ENCODE peak calls at places on chromosome 2, in nine cellular contexts. One of them, this sample, is unnamed.

GRCh38 chr2:64568836-64569235 is 44.7 kb downstream of the AFTPH start:
- DNase-seq in SK-N-SH: no peak
- DNase-seq in endothelial cell of umbilical vein: no peak
- DNase-seq in A549: no peak
- DNase-seq in H1: no peak
- DNase-seq in HepG2: peak
- DNase-seq in K562: no peak
- DNase-seq in HCT116: no peak
- DNase-seq in GM12878: no peak
- DNase-seq in this sample: no peak

GRCh38 chr2:164992818-164993217 is 37.5 kb upstream of the SLC38A11 start:
- DNase-seq in A549: no peak
- DNase-seq in H1: no peak
- DNase-seq in HepG2: peak
- DNase-seq in endothelial cell of umbilical vein: peak
- DNase-seq in SK-N-SH: peak
- DNase-seq in HCT116: peak
- DNase-seq in K562: peak
- DNase-seq in GM12878: no peak
- DNase-seq in this sample: peak

GRCh38 chr2:224122542-224122941 is 83.5 kb upstream of the SERPINE2 start:
- DNase-seq in SK-N-SH: no peak
- DNase-seq in GM12878: no peak
- DNase-seq in HepG2: no peak
- DNase-seq in A549: no peak
- DNase-seq in H1: no peak
- DNase-seq in endothelial cell of umbilical vein: peak
- DNase-seq in HCT116: no peak
- DNase-seq in K562: no peak
- DNase-seq in this sample: no peak

GRCh38 chr2:10036095-10036879 is 7.1 kb upstream of the KLF11 start:
- DNase-seq in K562: no peak
- DNase-seq in endothelial cell of umbilical vein: peak
- DNase-seq in A549: peak
- DNase-seq in GM12878: no peak
- DNase-seq in H1: no peak
- DNase-seq in HCT116: no peak
- DNase-seq in SK-N-SH: peak
- DNase-seq in HepG2: no peak
- DNase-seq in this sample: peak

GRCh38 chr2:67872481-67872880 is 190.3 kb downstream of the C1D start:
- DNase-seq in GM12878: no peak
- DNase-seq in HCT116: no peak
- DNase-seq in A549: no peak
- DNase-seq in H1: no peak
- DNase-seq in HepG2: no peak
- DNase-seq in SK-N-SH: no peak
- DNase-seq in K562: no peak
- DNase-seq in endothelial cell of umbilical vein: no peak
- DNase-seq in this sample: no peak

GRCh38 chr2:85323351-85323987 is 4.3 kb downstream of the TGOLN2 start:
- DNase-seq in endothelial cell of umbilical vein: no peak
- DNase-seq in SK-N-SH: no peak
- DNase-seq in A549: no peak
- DNase-seq in GM12878: no peak
- DNase-seq in H1: no peak
- DNase-seq in K562: no peak
- DNase-seq in HCT116: no peak
- DNase-seq in HepG2: no peak
- DNase-seq in this sample: no peak

GRCh38 chr2:194553969-194554368 is 1103.1 kb upstream of the SLC39A10 start:
- DNase-seq in HCT116: no peak
- DNase-seq in SK-N-SH: no peak
- DNase-seq in HepG2: no peak
- DNase-seq in endothelial cell of umbilical vein: no peak
- DNase-seq in GM12878: no peak
- DNase-seq in K562: no peak
- DNase-seq in A549: no peak
- DNase-seq in H1: no peak
- DNase-seq in this sample: no peak

GRCh38 chr2:235352541-235352940 is 141.3 kb upstream of the AGAP1 start:
- DNase-seq in K562: no peak
- DNase-seq in endothelial cell of umbilical vein: no peak
- DNase-seq in GM12878: no peak
- DNase-seq in H1: no peak
- DNase-seq in A549: no peak
- DNase-seq in HepG2: no peak
- DNase-seq in HCT116: no peak
- DNase-seq in SK-N-SH: no peak
- DNase-seq in this sample: no peak

GRCh38 chr2:227079726-227080125 is 84.3 kb downstream of the COL4A4 start:
- DNase-seq in HepG2: no peak
- DNase-seq in H1: no peak
- DNase-seq in endothelial cell of umbilical vein: no peak
- DNase-seq in A549: no peak
- DNase-seq in GM12878: no peak
- DNase-seq in SK-N-SH: no peak
- DNase-seq in HCT116: no peak
- DNase-seq in K562: no peak
- DNase-seq in this sample: no peak

GRCh38 chr2:19955544-19956422 is 34.1 kb downstream of the WDR35 start:
- DNase-seq in GM12878: peak
- DNase-seq in SK-N-SH: peak
- DNase-seq in H1: peak
- DNase-seq in HepG2: peak
- DNase-seq in HCT116: peak
- DNase-seq in endothelial cell of umbilical vein: peak
- DNase-seq in K562: peak
- DNase-seq in A549: peak
- DNase-seq in this sample: peak

GRCh38 chr2:241870081-241870541 is 582 bp downstream of the RTP5 start:
- DNase-seq in HepG2: no peak
- DNase-seq in H1: no peak
- DNase-seq in SK-N-SH: peak
- DNase-seq in K562: no peak
- DNase-seq in HCT116: no peak
- DNase-seq in A549: no peak
- DNase-seq in GM12878: no peak
- DNase-seq in endothelial cell of umbilical vein: no peak
- DNase-seq in this sample: no peak

GRCh38 chr2:46067501-46068292 is 229.5 kb upstream of the EPAS1 start:
- DNase-seq in HCT116: no peak
- DNase-seq in H1: no peak
- DNase-seq in A549: peak
- DNase-seq in SK-N-SH: no peak
- DNase-seq in HepG2: peak
- DNase-seq in GM12878: no peak
- DNase-seq in endothelial cell of umbilical vein: peak
- DNase-seq in K562: no peak
- DNase-seq in this sample: no peak

GRCh38 chr2:43027496-43027895 is 198.9 kb downstream of the ZFP36L2 start:
- DNase-seq in A549: no peak
- DNase-seq in H1: no peak
- DNase-seq in K562: no peak
- DNase-seq in GM12878: no peak
- DNase-seq in endothelial cell of umbilical vein: no peak
- DNase-seq in SK-N-SH: no peak
- DNase-seq in HCT116: no peak
- DNase-seq in HepG2: no peak
- DNase-seq in this sample: no peak

GRCh38 chr2:45119038-45119437 is 109.8 kb upstream of the SIX2 start:
- DNase-seq in GM12878: no peak
- DNase-seq in HCT116: no peak
- DNase-seq in H1: no peak
- DNase-seq in endothelial cell of umbilical vein: no peak
- DNase-seq in HepG2: peak
- DNase-seq in A549: no peak
- DNase-seq in K562: no peak
- DNase-seq in SK-N-SH: no peak
- DNase-seq in this sample: no peak

GRCh38 chr2:106944220-106944619 is 58.3 kb upstream of the ST6GAL2 start:
- DNase-seq in SK-N-SH: no peak
- DNase-seq in H1: no peak
- DNase-seq in K562: no peak
- DNase-seq in A549: no peak
- DNase-seq in endothelial cell of umbilical vein: no peak
- DNase-seq in HepG2: no peak
- DNase-seq in GM12878: no peak
- DNase-seq in HCT116: no peak
- DNase-seq in this sample: no peak

GRCh38 chr2:238510911-238511613 is 84.3 kb downstream of the ASB1 start:
- DNase-seq in H1: no peak
- DNase-seq in GM12878: no peak
- DNase-seq in K562: no peak
- DNase-seq in endothelial cell of umbilical vein: no peak
- DNase-seq in HepG2: no peak
- DNase-seq in A549: no peak
- DNase-seq in HCT116: no peak
- DNase-seq in SK-N-SH: no peak
- DNase-seq in this sample: no peak

GRCh38 chr2:20473128-20473527 is 26.3 kb downstream of the RHOB start:
- DNase-seq in endothelial cell of umbilical vein: no peak
- DNase-seq in HepG2: no peak
- DNase-seq in SK-N-SH: no peak
- DNase-seq in GM12878: no peak
- DNase-seq in HCT116: no peak
- DNase-seq in K562: no peak
- DNase-seq in A549: no peak
- DNase-seq in H1: no peak
- DNase-seq in this sample: no peak

GRCh38 chr2:219331560-219332213 is 857 bp downstream of the RESP18 start:
- DNase-seq in K562: peak
- DNase-seq in HCT116: no peak
- DNase-seq in SK-N-SH: no peak
- DNase-seq in GM12878: no peak
- DNase-seq in H1: peak
- DNase-seq in A549: no peak
- DNase-seq in endothelial cell of umbilical vein: no peak
- DNase-seq in HepG2: no peak
- DNase-seq in this sample: no peak
- TF ChIP-seq MAX in K562: peak
- TF ChIP-seq MAX in HCT116: no peak
- TF ChIP-seq MAX in SK-N-SH: no peak
- TF ChIP-seq MAX in GM12878: no peak
- TF ChIP-seq MAX in H1: peak
- TF ChIP-seq MAX in A549: no peak
- TF ChIP-seq MAX in endothelial cell of umbilical vein: no peak
- TF ChIP-seq MAX in HepG2: peak
- TF ChIP-seq MAX in this sample: no peak

DNA sequence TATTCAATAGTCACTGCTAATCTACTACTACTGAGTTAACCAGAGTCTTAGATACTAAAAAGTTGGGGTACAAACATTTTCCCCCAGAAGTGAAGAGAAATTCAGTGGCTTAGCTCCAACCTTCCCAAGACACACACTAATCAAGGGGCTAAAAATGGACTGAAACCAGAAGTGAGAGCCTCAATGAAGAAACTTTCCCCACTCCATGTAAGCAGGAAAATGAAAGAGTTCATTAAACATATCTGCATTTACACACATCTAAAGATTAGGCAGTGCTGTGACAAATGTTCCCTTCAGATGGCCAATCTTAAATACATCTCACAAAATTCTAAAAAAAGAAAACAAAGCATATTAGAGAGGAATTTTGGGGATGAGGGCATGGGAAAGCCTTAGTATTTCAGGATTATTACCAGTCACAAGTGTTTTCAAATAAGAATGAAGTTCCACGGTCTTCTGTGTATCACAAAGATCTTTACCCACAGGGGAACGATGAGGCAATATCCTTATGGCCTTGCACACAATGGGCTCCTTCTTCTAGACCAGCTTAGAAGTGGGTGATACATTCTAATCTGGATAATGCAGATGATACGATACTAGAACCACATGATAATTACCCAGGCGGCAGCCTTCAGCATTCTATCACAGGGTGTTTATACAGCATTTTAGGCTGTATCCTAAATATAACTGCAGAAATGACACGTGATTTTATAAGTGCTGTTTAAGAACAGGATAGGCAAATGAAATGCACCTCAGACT is 17.1 kb downstream of the ANKRD44 start:
- DNase-seq in HCT116: no peak
- DNase-seq in H1: no peak
- DNase-seq in K562: no peak
- DNase-seq in GM12878: no peak
- DNase-seq in endothelial cell of umbilical vein: no peak
- DNase-seq in A549: no peak
- DNase-seq in SK-N-SH: no peak
- DNase-seq in HepG2: no peak
- DNase-seq in this sample: peak
- H3K4me3 ChIP-seq in HCT116: no peak
- H3K4me3 ChIP-seq in H1: no peak
- H3K4me3 ChIP-seq in K562: no peak
- H3K4me3 ChIP-seq in GM12878: peak
- H3K4me3 ChIP-seq in endothelial cell of umbilical vein: no peak
- H3K4me3 ChIP-seq in A549: no peak
- H3K4me3 ChIP-seq in SK-N-SH: no peak
- H3K4me3 ChIP-seq in HepG2: no peak
- H3K4me3 ChIP-seq in this sample: peak

GRCh38 chr2:66607152-66607551 is 172.2 kb downstream of the MEIS1 start:
- DNase-seq in H1: no peak
- DNase-seq in K562: no peak
- DNase-seq in HCT116: no peak
- DNase-seq in HepG2: no peak
- DNase-seq in A549: no peak
- DNase-seq in endothelial cell of umbilical vein: no peak
- DNase-seq in SK-N-SH: no peak
- DNase-seq in GM12878: no peak
- DNase-seq in this sample: no peak
- TF ChIP-seq CTCF in H1: peak
- TF ChIP-seq CTCF in K562: no peak
- TF ChIP-seq CTCF in HCT116: no peak
- TF ChIP-seq CTCF in HepG2: no peak
- TF ChIP-seq CTCF in A549: no peak
- TF ChIP-seq CTCF in endothelial cell of umbilical vein: no peak
- TF ChIP-seq CTCF in SK-N-SH: no peak
- TF ChIP-seq CTCF in GM12878: no peak
- TF ChIP-seq CTCF in this sample: no peak

DNA sequence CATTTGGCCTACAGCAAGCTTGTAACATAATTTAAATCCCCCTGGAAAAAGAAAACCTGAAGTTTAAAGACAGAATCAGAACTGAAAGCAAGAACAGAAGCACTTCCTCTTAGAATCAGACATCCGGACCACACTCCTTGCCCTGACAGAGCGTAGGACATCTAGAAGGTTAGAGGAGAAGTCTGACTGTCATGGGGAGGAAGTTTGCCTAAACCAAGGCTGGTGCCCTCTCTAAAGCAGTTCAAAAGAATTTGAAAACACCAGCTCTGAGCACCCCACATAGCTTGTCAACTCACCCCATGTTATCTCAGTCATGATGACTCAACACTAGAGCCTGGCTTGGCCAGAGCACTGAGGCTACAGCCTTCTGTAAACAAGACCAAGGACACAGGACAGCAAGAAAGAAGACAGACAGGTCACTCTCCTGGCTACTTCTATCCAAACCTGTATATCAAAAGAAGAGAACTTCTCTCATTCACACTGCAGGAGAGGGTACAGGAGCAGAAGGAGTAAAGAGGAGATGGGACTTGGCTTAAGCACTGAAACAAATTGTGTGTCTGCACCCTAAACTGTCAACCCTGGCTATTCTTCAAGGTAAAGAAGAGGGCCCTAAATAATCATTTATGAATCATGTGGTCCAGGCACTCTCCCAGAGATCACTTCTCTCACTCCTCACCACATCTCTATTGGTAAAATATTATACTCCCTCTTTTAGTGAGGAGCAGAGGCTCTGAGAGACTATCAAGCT is 198.6 kb downstream of the MEMO1 start:
- DNase-seq in HCT116: no peak
- DNase-seq in endothelial cell of umbilical vein: no peak
- DNase-seq in SK-N-SH: no peak
- DNase-seq in H1: no peak
- DNase-seq in K562: peak
- DNase-seq in GM12878: peak
- DNase-seq in A549: peak
- DNase-seq in HepG2: peak
- DNase-seq in this sample: peak
- TF ChIP-seq MAX in HCT116: no peak
- TF ChIP-seq MAX in endothelial cell of umbilical vein: no peak
- TF ChIP-seq MAX in SK-N-SH: no peak
- TF ChIP-seq MAX in H1: no peak
- TF ChIP-seq MAX in K562: no peak
- TF ChIP-seq MAX in GM12878: no peak
- TF ChIP-seq MAX in A549: no peak
- TF ChIP-seq MAX in HepG2: peak
- TF ChIP-seq MAX in this sample: no peak

This sample was measured in NB4.